ENCODE peak calls at places on chromosomes 1 and 21, in seven cellular contexts. F is kidney; W is KG1; X is NCI-H226; Y is activated CD4-positive, alpha-beta T cell treated with anti-CD3 and anti-CD28 coated beads, Interleukin-2, amount 10 ng/mL, durations not matched to agents 7 days and 5 days; O is activated T-helper 1 cell treated with anti-CD3 and anti-CD28 coated beads, Interleukin-12 subunit alpha, Interleukin-12 subunit beta, Interleukin-2, Interleukin-4 antibody, amounts not matched to agents 30 ng/mL and 10 ng/mL and 1 ng/mL, durations not matched to agents 14 hours and 24 hours and 36 hours; V is Panc1. T is an unnamed sample.

GRCh38 chr1:74247881-74248528 is 12.8 kb downstream of the TNNI3K start:
- DNase-seq in F (peak; percentile 65), W (no peak), X (no peak), Y (no peak), O (no peak), V (no peak), T (no peak)

GRCh38 chr1:100353988-100354387 is 1.7 kb downstream of the CDC14A start:
- DNase-seq in F (no peak), W (no peak), X (peak; percentile 9), Y (no peak), O (no peak), V (no peak), T (no peak)

GRCh38 chr1:26723013-26723991 is 27.5 kb downstream of the ARID1A start:
- DNase-seq in F (peak; percentile 94), W (peak; percentile 23), X (peak; percentile 98), Y (peak; percentile 56), O (peak; percentile 25), V (no peak), T (peak; percentile 79)

GRCh38 chr21:36452281-36452680 is 27.6 kb downstream of the CLDN14 start:
- DNase-seq in F (no peak), W (no peak), X (no peak), Y (no peak), O (no peak), V (no peak), T (no peak)

GRCh38 chr1:22494943-22495579 is 43.4 kb downstream of the ZBTB40 start:
- DNase-seq in F (no peak), W (no peak), X (no peak), Y (no peak), O (no peak), V (no peak), T (no peak)

GRCh38 chr21:45091540-45092322 is 17.4 kb downstream of the ADARB1 start:
- DNase-seq in F (no peak), W (no peak), X (no peak), Y (no peak), O (no peak), V (no peak), T (no peak)

GRCh38 chr1:245807954-245808719 is 653.4 kb downstream of the KIF26B start:
- DNase-seq in F (no peak), W (no peak), X (no peak), Y (no peak), O (no peak), V (no peak), T (no peak)

GRCh38 chr21:22342855-22343254 is 1344.6 kb downstream of the NCAM2 start:
- DNase-seq in F (no peak), W (no peak), X (peak; percentile 69), Y (no peak), O (no peak), V (no peak), T (no peak)

GRCh38 chr1:178273707-178274410 is 180.0 kb downstream of the RASAL2 start:
- DNase-seq in F (no peak), W (no peak), X (peak; percentile 88), Y (no peak), O (no peak), V (no peak), T (no peak)

GRCh38 chr1:212328248-212328647 is 43.0 kb downstream of the PPP2R5A start:
- DNase-seq in F (no peak), W (no peak), X (no peak), Y (no peak), O (no peak), V (no peak), T (no peak)

GRCh38 chr1:40143891-40144575 is 17.2 kb upstream of the RLF start:
- DNase-seq in F (no peak), W (peak; percentile 82), X (peak; percentile 60), Y (peak; percentile 71), O (peak; percentile 44), V (peak; percentile 43), T (peak; percentile 43)

GRCh38 chr1:3780901-3781300 is 8.4 kb downstream of the SMIM1 start:
- DNase-seq in F (peak; percentile 59), W (no peak), X (no peak), Y (no peak), O (no peak), V (no peak), T (no peak)